ENCODE peak calls at places on chromosome 17, in four cellular contexts. P is SK-N-SH, A is K562, H is HepG2. J is an unnamed sample.

GRCh38 chr17:15261063-15261817 is 3.9 kb downstream of the PMP22 start:
- DNase-seq in A (peak), H (peak), P (peak), J (peak)

GRCh38 chr17:57677858-57678257 is 67.2 kb downstream of the CCDC182 start:
- DNase-seq in H (no peak), P (no peak), A (no peak), J (no peak)

GRCh38 chr17:866568-867087 is 84.5 kb downstream of the MRM3 start:
- DNase-seq in P (no peak), A (no peak), H (no peak), J (no peak)

GRCh38 chr17:2815781-2816185 is 19.5 kb downstream of the RAP1GAP2 start:
- DNase-seq in H (no peak), P (no peak), A (no peak), J (no peak)

GRCh38 chr17:50055055-50055425 is 870 bp upstream of the ITGA3 start:
- DNase-seq in H (no peak), A (no peak), P (no peak), J (peak)

GRCh38 chr17:19313746-19314651 is 48.5 kb downstream of the B9D1 start:
- DNase-seq in H (no peak), A (no peak), P (no peak), J (no peak)

GRCh38 chr17:18988546-18989173 is 15.9 kb downstream of the FAM83G start:
- DNase-seq in A (no peak), H (peak), P (no peak), J (no peak)

GRCh38 chr17:48825446-48826381 is 5.1 kb upstream of the CALCOCO2 start:
- DNase-seq in A (no peak), H (no peak), P (no peak), J (no peak)

GRCh38 chr17:45936610-45937009 is 42.3 kb downstream of the MAPT start:
- DNase-seq in A (no peak), P (peak), H (no peak), J (no peak)

GRCh38 chr17:61827649-61828395 is 35.5 kb downstream of the BRIP1 start:
- DNase-seq in A (no peak), H (no peak), P (no peak), J (no peak)

GRCh38 chr17:17757391-17757791 is 76.1 kb downstream of the RAI1 start:
- DNase-seq in H (no peak), P (no peak), A (no peak), J (no peak)

GRCh38 chr17:20235747-20236146 is 226.6 kb downstream of the SPECC1 start:
- DNase-seq in H (no peak), P (peak), A (no peak), J (no peak)

GRCh38 chr17:16939606-16940115 is 32.3 kb downstream of the TNFRSF13B start:
- DNase-seq in A (no peak), P (no peak), H (no peak), J (peak)

GRCh38 chr17:78176548-78177025 is 8.2 kb downstream of the SYNGR2 start:
- DNase-seq in A (peak), P (peak), H (no peak), J (peak)

GRCh38 chr17:46795379-46795952 is 23.0 kb downstream of the WNT3 start:
- DNase-seq in P (no peak), H (peak), A (peak), J (no peak)

GRCh38 chr17:1111599-1112443 is 68.0 kb downstream of the ABR start:
- DNase-seq in A (no peak), H (no peak), P (peak), J (no peak)

GRCh38 chr17:81556175-81556691 is 4.1 kb upstream of the FAAP100 start:
- DNase-seq in P (no peak), H (peak), A (no peak), J (no peak)

GRCh38 chr17:57783338-57783742 is 38.2 kb upstream of the CCDC182 start:
- DNase-seq in A (peak), P (peak), H (peak), J (peak)

GRCh38 chr17:17648762-17649161 is 32.5 kb upstream of the RAI1 start:
- DNase-seq in H (no peak), P (no peak), A (no peak), J (no peak)

GRCh38 chr17:65698381-65699061 is 137.1 kb upstream of the AXIN2 start:
- DNase-seq in A (no peak), P (no peak), H (peak), J (no peak)

GRCh38 chr17:66560691-66561090 is 258.3 kb downstream of the PRKCA start:
- DNase-seq in H (no peak), P (no peak), A (no peak), J (no peak)

GRCh38 chr17:7191571-7192270 is 12.6 kb upstream of the ASGR1 start:
- DNase-seq in P (peak), A (peak), H (peak), J (peak)

GRCh38 chr17:38728290-38728831 is 1.8 kb upstream of the CISD3 start:
- DNase-seq in A (no peak), P (no peak), H (no peak), J (no peak)

GRCh38 chr17:2683912-2684311 is 27.7 kb downstream of the CLUH start:
- DNase-seq in H (no peak), P (no peak), A (no peak), J (no peak)

DNA sequence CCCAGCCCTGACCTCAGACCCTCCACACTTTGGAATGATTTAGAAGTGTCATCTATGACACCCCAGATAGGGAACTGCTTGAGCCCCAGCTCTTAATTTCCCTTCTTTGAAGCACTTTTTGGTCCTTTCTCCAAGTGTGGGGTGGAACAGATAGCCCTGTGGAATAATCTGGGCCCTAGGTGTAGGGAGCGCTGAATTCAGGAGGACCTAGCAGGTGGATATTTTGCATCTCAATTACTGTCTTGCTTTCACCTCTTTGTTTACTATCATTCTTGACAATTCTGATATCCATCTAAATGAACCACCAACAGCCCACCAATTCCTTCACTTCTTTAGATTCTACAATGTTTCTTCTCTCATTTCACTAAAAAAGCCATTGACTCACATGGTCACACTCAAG is 850.4 kb downstream of the KCNJ2 start:
- DNase-seq in P (no peak), H (no peak), A (no peak), J (no peak)
- TF ChIP-seq FOXJ3 in P (no peak), H (no peak), A (no peak), J (no peak)

GRCh38 chr17:21453144-21453982 is 77.2 kb downstream of the KCNJ12 start:
- DNase-seq in A (no peak), P (peak), H (no peak), J (no peak)
- TF ChIP-seq FOXJ3 in A (no peak), P (no peak), H (no peak), J (no peak)

GRCh38 chr17:3943240-3943891 is 20.9 kb downstream of the ATP2A3 start:
- DNase-seq in A (no peak), H (no peak), P (no peak), J (no peak)

GRCh38 chr17:3940965-3941698 is 23.1 kb downstream of the ATP2A3 start:
- DNase-seq in A (no peak), H (no peak), P (no peak), J (no peak)

GRCh38 chr17:3946711-3947235 is 17.5 kb downstream of the ATP2A3 start:
- DNase-seq in P (no peak), A (no peak), H (no peak), J (no peak)

GRCh38 chr17:3947318-3947810 is 16.9 kb downstream of the ATP2A3 start:
- DNase-seq in H (no peak), P (no peak), A (no peak), J (no peak)

GRCh38 chr17:3944485-3945388 is 19.5 kb downstream of the ATP2A3 start:
- DNase-seq in P (peak), H (no peak), A (peak), J (peak)
- TF ChIP-seq FOXJ3 in P (no peak), H (no peak), A (no peak), J (no peak)

DNA sequence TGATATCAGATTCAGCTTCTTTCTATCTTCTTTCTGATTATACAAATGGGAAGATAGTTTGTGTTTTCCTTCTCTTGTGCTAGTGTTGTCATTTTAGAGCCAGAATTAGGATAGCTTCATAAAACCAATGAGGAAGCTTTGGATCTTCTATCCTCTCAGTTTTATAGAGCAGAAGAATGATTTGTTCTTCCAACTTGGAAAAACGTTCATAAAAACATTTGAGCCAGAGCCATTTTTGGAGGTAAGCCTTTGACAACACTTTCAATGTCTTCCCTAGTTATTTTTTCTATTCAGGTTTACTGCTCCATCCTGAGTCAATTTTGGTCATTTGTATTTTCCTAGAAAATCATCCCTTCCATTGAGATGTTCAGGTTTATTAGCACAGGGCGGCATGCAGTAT is 91.2 kb upstream of the MYOCD start:
- DNase-seq in P (no peak), A (no peak), H (no peak), J (no peak)
- TF ChIP-seq FOXJ3 in P (no peak), A (no peak), H (no peak), J (no peak)

DNA sequence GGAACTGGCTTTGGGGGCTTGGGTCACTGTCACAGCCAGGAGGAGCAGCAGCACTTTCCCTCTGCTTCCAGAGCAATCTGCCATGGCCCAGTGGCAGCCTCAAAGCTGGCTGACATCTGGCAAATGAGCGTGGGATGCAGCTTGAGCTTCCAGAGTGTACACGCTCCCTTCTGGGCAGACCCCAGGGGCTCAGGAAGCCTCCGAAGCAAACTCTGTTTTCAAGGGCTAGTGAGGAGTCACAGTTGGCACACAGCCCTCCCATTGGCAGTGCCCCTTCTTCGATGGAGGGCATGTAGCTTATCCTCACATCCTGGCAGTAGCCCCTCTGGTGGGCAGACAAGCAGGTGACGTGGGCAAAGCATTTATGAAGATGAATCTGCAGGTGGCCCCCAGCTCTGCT is 249.6 kb downstream of the ENGASE start:
- DNase-seq in A (no peak), P (no peak), H (no peak), J (no peak)
- TF ChIP-seq FOXJ3 in A (no peak), P (no peak), H (no peak), J (no peak)

DNA sequence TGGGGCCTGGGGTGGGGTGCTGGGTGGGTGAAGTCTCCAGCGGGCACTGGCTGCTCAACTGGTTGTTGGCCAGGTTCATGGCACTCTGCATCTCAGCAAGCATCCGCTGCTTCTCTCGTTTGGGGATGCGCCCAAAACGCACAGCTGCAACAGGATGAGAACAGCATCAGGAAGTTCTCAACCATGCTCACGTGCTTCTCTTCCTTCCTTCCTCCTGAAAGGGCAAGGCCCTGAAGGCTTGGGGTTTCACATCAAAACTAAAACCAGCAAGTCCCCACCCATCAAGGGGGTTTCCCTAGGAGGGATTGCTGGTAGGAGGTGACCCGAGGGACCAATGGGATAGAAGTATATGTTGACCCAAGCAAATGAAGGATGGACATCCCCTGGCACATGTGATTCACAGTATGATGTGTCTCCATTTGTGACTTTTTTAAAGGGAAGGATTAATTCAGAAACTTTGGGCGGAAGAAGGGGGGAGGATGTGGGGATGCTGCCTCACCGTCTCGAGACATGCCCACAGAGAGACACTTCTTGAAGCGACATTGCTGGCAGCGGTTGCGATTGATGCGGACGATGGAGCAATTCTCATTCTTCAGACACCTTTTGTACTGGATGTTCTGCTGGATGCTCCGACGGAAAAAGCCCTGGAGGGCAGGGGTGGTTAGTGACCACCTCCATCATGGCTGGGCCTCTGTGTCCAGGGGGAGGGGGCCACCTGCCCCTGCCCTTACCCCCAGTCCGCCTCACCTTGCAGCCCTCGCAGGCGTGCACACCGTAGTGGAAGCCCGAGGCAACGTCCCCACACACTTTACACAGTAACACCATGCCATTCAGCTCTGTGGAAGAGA is 4.2 kb downstream of the NR1D1 start:
- DNase-seq in P (no peak), H (no peak), A (no peak), J (no peak)
- TF ChIP-seq FOXJ3 in P (no peak), H (no peak), A (no peak), J (no peak)

GRCh38 chr17:83099570-83100181 is 20.3 kb downstream of the METRNL start:
- DNase-seq in H (no peak), A (no peak), P (peak), J (no peak)
- TF ChIP-seq FOXJ3 in H (no peak), A (no peak), P (no peak), J (no peak)

DNA sequence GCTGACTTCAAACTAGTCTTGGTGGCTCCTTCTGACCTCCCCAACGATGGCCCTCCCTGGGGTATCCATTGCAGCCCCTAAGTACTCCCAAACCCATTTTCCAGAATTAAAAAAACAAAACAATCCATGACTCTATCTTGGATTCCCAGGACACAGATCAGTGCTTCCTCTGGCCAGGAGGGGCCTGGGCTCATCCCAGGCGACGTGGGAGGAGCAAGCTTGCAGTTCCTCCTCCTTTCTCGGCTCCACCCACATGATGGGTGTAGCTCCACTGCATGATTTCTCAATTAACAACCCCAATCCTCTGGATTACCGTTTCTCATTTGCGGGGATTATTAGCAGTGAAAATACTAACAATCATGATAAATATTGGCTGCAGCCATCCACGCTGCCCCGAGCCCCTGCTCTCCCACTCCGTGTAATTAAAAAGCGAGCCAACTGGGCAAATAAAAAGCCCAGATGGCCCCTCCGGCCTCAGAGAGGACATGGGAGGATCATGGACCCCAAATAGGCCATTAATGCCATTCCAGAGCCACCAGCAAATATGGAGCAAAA is 46.4 kb upstream of the SDK2 start:
- DNase-seq in H (no peak), A (peak), P (peak), J (peak)
- TF ChIP-seq FOXJ3 in H (no peak), A (no peak), P (no peak), J (no peak)

DNA sequence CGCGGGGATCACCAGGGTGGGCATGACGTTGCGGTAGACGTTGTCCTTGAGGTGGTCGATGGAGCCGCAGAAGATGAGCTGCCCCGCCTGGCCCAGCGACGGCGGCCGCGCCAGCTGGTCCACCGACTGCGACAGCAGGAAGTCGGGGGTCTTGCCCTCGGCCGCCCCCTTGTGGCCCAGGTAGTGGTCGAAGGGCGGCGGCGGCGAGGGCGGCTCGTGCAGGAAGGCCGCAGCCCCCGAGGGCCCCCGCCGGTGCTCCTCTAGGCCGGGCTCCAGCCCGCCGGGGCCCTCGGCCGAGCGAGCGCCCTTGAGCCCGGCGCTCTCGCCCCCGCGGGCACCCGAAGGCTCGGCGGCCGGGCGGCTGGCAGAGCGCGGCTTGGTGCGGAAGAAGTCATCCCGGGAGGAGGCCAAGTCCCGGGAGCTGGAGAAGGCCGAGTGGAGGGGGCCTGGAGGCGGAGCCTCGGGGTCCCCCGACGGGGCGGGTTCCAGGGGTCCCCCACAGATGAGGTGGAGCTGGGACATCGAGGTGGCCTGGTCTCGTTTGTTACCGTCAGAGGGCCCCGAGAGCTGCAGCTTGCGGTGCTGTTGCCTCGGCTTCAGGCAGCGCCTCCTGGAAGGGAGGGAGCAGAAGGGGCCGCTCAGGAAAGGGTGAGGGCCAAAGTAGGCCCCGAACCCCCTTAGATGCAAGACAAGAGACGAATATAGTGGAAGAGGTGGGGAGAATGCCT is 8.9 kb downstream of the FAM171A2 start:
- DNase-seq in A (peak), P (no peak), H (no peak), J (peak)
- TF ChIP-seq FOXJ3 in A (no peak), P (no peak), H (no peak), J (no peak)

GRCh38 chr17:4097165-4097960 is 45.5 kb downstream of the ZZEF1 start:
- DNase-seq in H (no peak), P (no peak), A (peak), J (no peak)
- TF ChIP-seq FOXJ3 in H (no peak), P (no peak), A (no peak), J (no peak)